ENCODE peak calls at places on chromosomes 3 and 15, in seven cellular contexts. K is mesothelial cell of epicardium, Q is fibroblast of the conjunctiva, E is nephron progenitor cell, D is activated gamma-delta T cell treated with Interleukin-2 at 50 U/mL for 16 hours, B is ACHN, M is T-helper 9 cell. X is an unnamed sample.

GRCh38 chr3:135136361-135137100 is 341.5 kb downstream of the EPHB1 start:
- DNase-seq in Q (no peak), E (no peak), D (no peak), B (no peak), M (no peak), K (no peak), X (no peak)

GRCh38 chr15:48695088-48695834 is 49.8 kb upstream of the FBN1 start:
- DNase-seq in M (no peak), E (no peak), B (peak; percentile 5), D (no peak), Q (peak; percentile 42), K (no peak), X (peak; percentile 33)

GRCh38 chr3:64578384-64578783 is 109.4 kb downstream of the ADAMTS9 start:
- DNase-seq in Q (no peak), E (no peak), K (no peak), M (no peak), D (no peak), B (no peak), X (no peak)

GRCh38 chr3:6827453-6827852 is 33.5 kb upstream of the GRM7 start:
- DNase-seq in M (no peak), E (no peak), B (no peak), D (no peak), Q (no peak), K (no peak), X (no peak)

GRCh38 chr15:31574761-31575160 is 248.1 kb downstream of the KLF13 start:
- DNase-seq in E (no peak), K (no peak), B (no peak), D (no peak), M (no peak), Q (no peak), X (no peak)

GRCh38 chr15:33860749-33861148 is 107.5 kb upstream of the CHRM5 start:
- DNase-seq in B (peak; percentile 53), M (no peak), E (no peak), K (no peak), Q (peak; percentile 17), D (no peak), X (no peak)

GRCh38 chr3:158660711-158661110 is 11.7 kb downstream of the LXN start:
- DNase-seq in M (no peak), E (no peak), K (no peak), Q (no peak), D (no peak), B (no peak), X (no peak)

GRCh38 chr3:170563712-170564423 is 22.0 kb downstream of the SLC7A14 start:
- DNase-seq in D (no peak), M (no peak), Q (no peak), K (no peak), E (no peak), B (peak; percentile 44), X (no peak)

GRCh38 chr3:124035463-124036121 is 43.7 kb upstream of the ROPN1 start:
- DNase-seq in D (no peak), E (no peak), M (no peak), Q (no peak), K (no peak), B (no peak), X (no peak)

GRCh38 chr15:90090226-90090848 is 11.9 kb downstream of the IDH2 start:
- DNase-seq in M (no peak), Q (no peak), E (no peak), B (no peak), D (no peak), K (no peak), X (no peak)

GRCh38 chr3:178082508-178082907 is 453.7 kb upstream of the KCNMB2 start:
- DNase-seq in E (no peak), Q (no peak), D (no peak), B (no peak), K (no peak), M (no peak), X (no peak)

GRCh38 chr3:195697582-195698324 is 23.0 kb upstream of the MUC20 start:
- DNase-seq in B (peak; percentile 40), E (no peak), Q (peak; percentile 84), M (no peak), K (no peak), D (no peak), X (no peak)

GRCh38 chr3:84108442-84108971 is 850.3 kb upstream of the CADM2 start:
- DNase-seq in K (no peak), B (peak; percentile 37), E (no peak), D (no peak), Q (no peak), M (no peak), X (peak; percentile 15)

GRCh38 chr3:117628896-117629295 is 919.3 kb downstream of the TUSC7 start:
- DNase-seq in Q (peak; percentile 93), E (no peak), B (no peak), M (no peak), K (peak; percentile 44), D (no peak), X (no peak)

GRCh38 chr3:85483986-85484385 is 525.2 kb downstream of the CADM2 start:
- DNase-seq in K (no peak), D (no peak), M (no peak), B (no peak), Q (no peak), E (no peak), X (no peak)

GRCh38 chr3:67551366-67552016 is 102.9 kb downstream of the SUCLG2 start:
- DNase-seq in Q (no peak), B (no peak), M (no peak), E (no peak), D (no peak), K (no peak), X (no peak)

GRCh38 chr3:46737320-46737719 is 19.7 kb upstream of the PRSS50 start:
- DNase-seq in D (no peak), E (no peak), Q (no peak), M (no peak), B (no peak), K (no peak), X (no peak)

GRCh38 chr3:138457863-138458735 is 23.7 kb downstream of the ESYT3 start:
- DNase-seq in M (no peak), Q (no peak), E (no peak), D (no peak), B (no peak), K (no peak), X (no peak)

GRCh38 chr15:72866866-72867616 is 83.5 kb upstream of the ADPGK start:
- DNase-seq in E (no peak), K (no peak), Q (no peak), D (no peak), M (no peak), B (no peak), X (no peak)